ENCODE peak calls at places on chromosomes 5 and 9, in six cellular contexts. R is AG04450, Y is KBM-7, A is transverse colon, I is HTR-8/SVneo, O is skeletal muscle cell. P is an unnamed sample.

GRCh38 chr5:63686938-63687337 is 275.3 kb downstream of the HTR1A start:
- DNase-seq in I (no peak), Y (no peak), A (no peak), R (no peak), O (no peak), P (no peak)

GRCh38 chr5:72295539-72295938 is 24.5 kb downstream of the MRPS27 start:
- DNase-seq in A (no peak), O (no peak), R (no peak), I (no peak), Y (no peak), P (no peak)

GRCh38 chr5:67808340-67808739 is 407.2 kb upstream of the PIK3R1 start:
- DNase-seq in O (no peak), R (no peak), I (no peak), A (no peak), Y (no peak), P (no peak)

GRCh38 chr5:114249838-114250237 is 112.0 kb upstream of the KCNN2 start:
- DNase-seq in A (no peak), I (no peak), R (peak; percentile 76), Y (no peak), O (no peak), P (no peak)

GRCh38 chr5:139808481-139809330 is 13.1 kb downstream of the PSD2 start:
- DNase-seq in A (no peak), R (no peak), I (no peak), O (no peak), Y (peak; percentile 58), P (no peak)

GRCh38 chr5:54443264-54443663 is 12.2 kb upstream of the HSPB3 start:
- DNase-seq in R (peak; percentile 24), Y (peak; percentile 44), A (no peak), I (peak; percentile 54), O (no peak), P (no peak)

GRCh38 chr5:139422307-139422893 is 16.9 kb downstream of the DNAJC18 start:
- DNase-seq in O (no peak), A (no peak), Y (peak; percentile 89), R (peak; percentile 51), I (peak; percentile 85), P (no peak)

GRCh38 chr9:123329329-123329955 is 26.6 kb upstream of the CRB2 start:
- DNase-seq in O (no peak), I (no peak), A (peak; percentile 84), Y (peak; percentile 87), R (no peak), P (no peak)

GRCh38 chr9:133762488-133763271 is 24.5 kb upstream of the SARDH start:
- DNase-seq in Y (no peak), A (no peak), O (no peak), I (no peak), R (no peak), P (peak; percentile 75)

GRCh38 chr9:131697097-131697496 is 42.8 kb downstream of the RAPGEF1 start:
- DNase-seq in I (no peak), A (no peak), R (no peak), Y (no peak), O (peak; percentile 22), P (no peak)

GRCh38 chr5:88690619-88691560 is 192.1 kb downstream of the MEF2C start:
- DNase-seq in I (peak; percentile 54), A (peak; percentile 70), Y (peak; percentile 82), O (no peak), R (peak; percentile 18), P (no peak)

GRCh38 chr5:31186672-31187267 is 6.7 kb upstream of the CDH6 start:
- DNase-seq in R (peak; percentile 24), A (no peak), O (no peak), Y (peak; percentile 32), I (peak; percentile 63), P (no peak)